ENCODE peak calls at places on chromosomes 12 and 14, in six cellular contexts. E, T, M, F, L and Y are unnamed samples.
A peak's percentile ranks its signal among the peaks of the same experiment; 100 is the strongest.

GRCh38 chr12:131990066-131990979 is 40.6 kb downstream of the EP400 start:
- DNase-seq in T (no peak), L (peak; percentile 84), E (no peak), M (peak; percentile 63), F (no peak), Y (no peak)

GRCh38 chr12:16120027-16120426 is 157.5 kb downstream of the SLC15A5 start:
- DNase-seq in F (peak; percentile 38), L (no peak), E (no peak), T (no peak), M (no peak), Y (no peak)

GRCh38 chr14:56116128-56116900 is 1.9 kb upstream of the PELI2 start:
- DNase-seq in L (no peak), M (no peak), T (no peak), F (no peak), E (no peak), Y (no peak)

GRCh38 chr12:102669056-102669455 is 188.7 kb upstream of the IGF1 start:
- DNase-seq in F (no peak), M (no peak), L (no peak), E (no peak), T (no peak), Y (no peak)

GRCh38 chr14:69501362-69501964 is 16.9 kb downstream of the PLEKHD1 start:
- DNase-seq in E (no peak), F (peak; percentile 50), M (no peak), T (no peak), L (no peak), Y (no peak)

GRCh38 chr12:114393569-114393968 is 12.4 kb downstream of the TBX5 start:
- DNase-seq in F (no peak), T (no peak), E (no peak), M (no peak), L (peak; percentile 64), Y (no peak)

GRCh38 chr14:72341686-72342085 is 409.5 kb downstream of the RGS6 start:
- DNase-seq in L (no peak), F (no peak), E (no peak), M (no peak), T (no peak), Y (no peak)

GRCh38 chr12:9378430-9378835 is 170.2 kb upstream of the PZP start:
- DNase-seq in F (no peak), T (no peak), L (peak; percentile 85), M (no peak), E (no peak), Y (no peak)

GRCh38 chr14:72891666-72892102 is 2.2 kb downstream of the DPF3 start:
- DNase-seq in E (no peak), T (no peak), M (no peak), F (no peak), L (peak; percentile 61), Y (no peak)

GRCh38 chr14:88929656-88930436 is 105.4 kb downstream of the TTC8 start:
- DNase-seq in F (no peak), T (no peak), L (peak; percentile 63), E (no peak), M (no peak), Y (no peak)

GRCh38 chr12:109482894-109483293 is 5.5 kb downstream of the UBE3B start:
- DNase-seq in M (no peak), F (no peak), E (no peak), L (no peak), T (no peak), Y (no peak)

GRCh38 chr12:120199595-120200306 is 1.2 kb downstream of the RPLP0 start:
- DNase-seq in F (no peak), L (no peak), E (no peak), T (no peak), M (peak; percentile 76), Y (peak; percentile 84)

GRCh38 chr12:122646568-122647220 is 56.5 kb downstream of the HCAR2 start:
- DNase-seq in T (no peak), M (no peak), L (no peak), F (no peak), E (peak; percentile 90), Y (no peak)

DNA sequence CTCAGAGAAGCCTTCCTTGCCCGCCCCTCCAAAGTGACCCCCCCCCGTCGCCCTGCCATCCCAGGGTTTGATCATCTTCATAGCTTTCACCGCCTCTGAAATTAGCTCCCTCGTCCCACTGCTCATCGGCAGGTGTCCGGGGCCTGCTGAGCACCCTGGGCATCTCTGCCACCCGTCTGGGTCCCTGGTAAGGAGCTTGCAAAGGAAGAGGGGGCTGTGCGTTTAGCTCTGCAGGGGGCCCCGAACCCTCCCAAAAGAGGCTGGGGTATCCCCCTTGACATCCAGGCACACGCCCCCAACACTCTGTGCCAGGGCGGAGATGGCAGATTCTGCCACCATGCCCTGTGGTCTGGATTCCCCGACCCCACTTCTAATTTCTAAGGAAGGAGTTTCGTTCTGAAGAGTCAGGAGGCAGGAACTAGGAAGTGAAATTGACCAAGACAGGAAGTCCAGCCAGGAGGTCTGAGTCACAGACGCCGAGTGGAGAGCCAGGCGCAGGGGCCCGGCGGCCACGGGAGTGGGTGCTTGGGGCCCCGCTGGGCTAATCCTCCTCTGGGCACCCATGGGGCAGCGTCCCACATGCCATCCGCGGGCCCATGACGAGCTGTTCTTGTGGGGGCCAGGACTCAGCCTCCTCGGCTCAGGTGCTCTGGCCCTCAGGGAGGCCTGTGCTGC is 95.7 kb downstream of the RFLNA start:
- DNase-seq in T (peak; percentile 54), M (no peak), L (no peak), E (peak; percentile 23), F (no peak), Y (no peak)
- H3K4me3 ChIP-seq in T (no peak overlapping the region), M (no peak overlapping the region), L (no peak overlapping the region), E (no peak overlapping the region), F (no peak overlapping the region), Y (no peak overlapping the region)

GRCh38 chr12:116277393-116278258 is at the start of gene MED13L:
- DNase-seq in M (peak; percentile 53), T (peak; percentile 94), L (peak; percentile 98), E (no peak), F (peak; percentile 96), Y (peak; percentile 35)

GRCh38 chr12:116274552-116275375 is 2.7 kb downstream of the MED13L start:
- DNase-seq in L (no peak), E (no peak), T (no peak), F (no peak), M (no peak), Y (no peak)

GRCh38 chr12:116278667-116279066 is 1.2 kb upstream of the MED13L start:
- DNase-seq in T (no peak), L (no peak), F (no peak), E (no peak), M (no peak), Y (no peak)

GRCh38 chr12:116278259-116278595 is 734 bp upstream of the MED13L start:
- DNase-seq in L (no peak), F (no peak), E (no peak), M (no peak), T (no peak), Y (no peak)

GRCh38 chr12:116276433-116277216 is 868 bp downstream of the MED13L start:
- DNase-seq in E (no peak), L (peak; percentile 89), T (peak; percentile 75), M (peak; percentile 52), F (peak; percentile 89), Y (no peak)
- TF ChIP-seq CTCF in E (no peak), L (peak; percentile 18), T (no peak), M (peak; percentile 33), F (peak; percentile 30), Y (peak; percentile 23)

GRCh38 chr12:110689601-110690430 is 901 bp upstream of the HVCN1 start:
- DNase-seq in E (peak; percentile 57), F (peak; percentile 39), T (peak; percentile 47), M (no peak), L (peak; percentile 92), Y (no peak)
- H3K4me3 ChIP-seq in E (peak overlapping the region; percentile 66), F (peak overlapping the region; percentile 50), T (peak overlapping the region; percentile 67), M (peak overlapping the region; percentile 51), L (peak overlapping the region; percentile 40), Y (peak overlapping the region; percentile 53)

DNA sequence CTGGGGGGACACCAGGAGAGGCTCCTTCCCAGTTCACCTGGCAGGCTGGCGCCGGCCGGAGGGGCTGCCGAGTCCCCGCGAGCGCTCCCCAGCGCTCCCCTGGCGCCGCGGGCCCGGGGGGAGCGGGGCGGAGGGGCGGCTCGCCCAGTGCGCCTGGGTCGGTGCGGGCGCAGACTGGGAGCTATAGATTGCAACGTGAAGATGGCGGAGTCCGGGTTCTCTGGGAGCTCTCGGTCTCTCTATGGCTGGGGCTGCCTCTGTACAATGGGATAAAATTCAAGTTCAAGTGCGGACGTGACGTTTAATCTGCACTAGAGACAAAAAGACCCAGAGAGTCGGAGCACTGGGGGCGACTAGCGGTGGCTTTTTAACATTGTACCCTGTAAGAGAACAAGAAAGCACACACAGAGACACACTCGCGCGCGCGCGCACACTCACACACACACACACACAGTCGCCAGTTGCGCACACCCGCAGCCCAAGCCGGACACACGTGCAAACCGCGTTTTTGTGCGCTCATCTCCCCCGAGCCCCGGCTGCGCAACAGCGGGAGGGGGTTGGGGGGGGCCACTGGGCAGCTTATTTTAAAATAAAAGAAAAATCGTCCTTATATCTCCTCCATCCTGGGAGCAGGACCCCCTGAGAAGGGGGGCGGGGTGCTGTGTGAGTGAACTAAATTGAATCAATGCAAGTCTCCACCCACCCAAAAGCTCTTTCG is at the start of gene BCL11B:
- DNase-seq in E (peak; percentile 24), M (peak; percentile 81), T (peak; percentile 35), L (peak; percentile 91), F (peak; percentile 92), Y (peak; percentile 16)
- TF ChIP-seq CTCF in E (peak; percentile 43), M (peak; percentile 57), T (no peak), L (peak; percentile 76), F (peak; percentile 59), Y (peak; percentile 52)

GRCh38 chr14:74085828-74086227 is 1.1 kb downstream of the LIN52 start:
- DNase-seq in L (no peak), T (no peak), M (no peak), E (peak; percentile 52), F (peak; percentile 11), Y (no peak)
- H3K4me3 ChIP-seq in L (peak overlapping the region; percentile 97), T (peak overlapping the region; percentile 69), M (peak overlapping the region; percentile 74), E (peak overlapping the region; percentile 96), F (peak overlapping the region; percentile 32), Y (peak overlapping the region; percentile 83)